ENCODE peak calls at places on chromosome 11, in five cellular contexts. One of them, this sample, is unnamed.

GRCh38 chr11:24389575-24389974 is 107.3 kb upstream of the LUZP2 start:
- DNase-seq in stimulated activated CD4-positive, alpha-beta T cell treated with anti-CD3 and anti-CD28 coated beads, Interleukin-1b, Interleukin-23, amount 100 ng/mL, for 4 hours: no peak
- DNase-seq in Calu3: no peak
- DNase-seq in RCC 7860: no peak
- DNase-seq in HS-5: no peak
- DNase-seq in this sample: no peak

GRCh38 chr11:57474751-57475115 is 14.4 kb downstream of the RTN4RL2 start:
- DNase-seq in stimulated activated CD4-positive, alpha-beta T cell treated with anti-CD3 and anti-CD28 coated beads, Interleukin-1b, Interleukin-23, amount 100 ng/mL, for 4 hours: no peak
- DNase-seq in Calu3: no peak
- DNase-seq in RCC 7860: no peak
- DNase-seq in HS-5: no peak
- DNase-seq in this sample: no peak

GRCh38 chr11:33490842-33491370 is 209.7 kb downstream of the C11orf91 start:
- DNase-seq in stimulated activated CD4-positive, alpha-beta T cell treated with anti-CD3 and anti-CD28 coated beads, Interleukin-1b, Interleukin-23, amount 100 ng/mL, for 4 hours: no peak
- DNase-seq in Calu3: no peak
- DNase-seq in RCC 7860: no peak
- DNase-seq in HS-5: no peak
- DNase-seq in this sample: no peak

GRCh38 chr11:48063424-48063978 is 83.1 kb downstream of the PTPRJ start:
- DNase-seq in stimulated activated CD4-positive, alpha-beta T cell treated with anti-CD3 and anti-CD28 coated beads, Interleukin-1b, Interleukin-23, amount 100 ng/mL, for 4 hours: no peak
- DNase-seq in Calu3: peak; percentile 26
- DNase-seq in RCC 7860: peak; percentile 73
- DNase-seq in HS-5: peak; percentile 83
- DNase-seq in this sample: no peak

GRCh38 chr11:59756496-59756840 is 1.3 kb downstream of the STX3 start:
- DNase-seq in stimulated activated CD4-positive, alpha-beta T cell treated with anti-CD3 and anti-CD28 coated beads, Interleukin-1b, Interleukin-23, amount 100 ng/mL, for 4 hours: no peak
- DNase-seq in Calu3: no peak
- DNase-seq in RCC 7860: peak; percentile 15
- DNase-seq in HS-5: no peak
- DNase-seq in this sample: no peak

GRCh38 chr11:111978028-111978771 is 41.1 kb downstream of the DIXDC1 start:
- DNase-seq in stimulated activated CD4-positive, alpha-beta T cell treated with anti-CD3 and anti-CD28 coated beads, Interleukin-1b, Interleukin-23, amount 100 ng/mL, for 4 hours: no peak
- DNase-seq in Calu3: no peak
- DNase-seq in RCC 7860: no peak
- DNase-seq in HS-5: peak; percentile 34
- DNase-seq in this sample: peak; percentile 36

GRCh38 chr11:16739326-16739875 is 954 bp downstream of the C11orf58 start:
- DNase-seq in stimulated activated CD4-positive, alpha-beta T cell treated with anti-CD3 and anti-CD28 coated beads, Interleukin-1b, Interleukin-23, amount 100 ng/mL, for 4 hours: no peak
- DNase-seq in Calu3: no peak
- DNase-seq in RCC 7860: no peak
- DNase-seq in HS-5: peak; percentile 4
- DNase-seq in this sample: no peak

GRCh38 chr11:1757861-1758610 is 5.7 kb downstream of the CTSD start:
- DNase-seq in stimulated activated CD4-positive, alpha-beta T cell treated with anti-CD3 and anti-CD28 coated beads, Interleukin-1b, Interleukin-23, amount 100 ng/mL, for 4 hours: no peak
- DNase-seq in Calu3: no peak
- DNase-seq in RCC 7860: no peak
- DNase-seq in HS-5: no peak
- DNase-seq in this sample: peak; percentile 60

GRCh38 chr11:66497206-66497605 is 13.2 kb upstream of the BBS1 start:
- DNase-seq in stimulated activated CD4-positive, alpha-beta T cell treated with anti-CD3 and anti-CD28 coated beads, Interleukin-1b, Interleukin-23, amount 100 ng/mL, for 4 hours: no peak
- DNase-seq in Calu3: no peak
- DNase-seq in RCC 7860: no peak
- DNase-seq in HS-5: no peak
- DNase-seq in this sample: no peak

GRCh38 chr11:8258289-8258688 is 5.4 kb downstream of the LMO1 start:
- DNase-seq in stimulated activated CD4-positive, alpha-beta T cell treated with anti-CD3 and anti-CD28 coated beads, Interleukin-1b, Interleukin-23, amount 100 ng/mL, for 4 hours: no peak
- DNase-seq in Calu3: no peak
- DNase-seq in RCC 7860: peak; percentile 34
- DNase-seq in HS-5: no peak
- DNase-seq in this sample: no peak

GRCh38 chr11:7251836-7252682 is at the start of gene SYT9:
- DNase-seq in stimulated activated CD4-positive, alpha-beta T cell treated with anti-CD3 and anti-CD28 coated beads, Interleukin-1b, Interleukin-23, amount 100 ng/mL, for 4 hours: no peak
- DNase-seq in Calu3: no peak
- DNase-seq in RCC 7860: no peak
- DNase-seq in HS-5: no peak
- DNase-seq in this sample: peak; percentile 34

GRCh38 chr11:68113986-68114385 is 7.2 kb downstream of the CHKA start:
- DNase-seq in stimulated activated CD4-positive, alpha-beta T cell treated with anti-CD3 and anti-CD28 coated beads, Interleukin-1b, Interleukin-23, amount 100 ng/mL, for 4 hours: no peak
- DNase-seq in Calu3: no peak
- DNase-seq in RCC 7860: no peak
- DNase-seq in HS-5: no peak
- DNase-seq in this sample: no peak

GRCh38 chr11:15114501-15115475 is at the start of gene INSC:
- DNase-seq in stimulated activated CD4-positive, alpha-beta T cell treated with anti-CD3 and anti-CD28 coated beads, Interleukin-1b, Interleukin-23, amount 100 ng/mL, for 4 hours: no peak
- DNase-seq in Calu3: peak; percentile 7
- DNase-seq in RCC 7860: no peak
- DNase-seq in HS-5: no peak
- DNase-seq in this sample: no peak

GRCh38 chr11:9313648-9314290 is 624 bp downstream of the TMEM41B start:
- DNase-seq in stimulated activated CD4-positive, alpha-beta T cell treated with anti-CD3 and anti-CD28 coated beads, Interleukin-1b, Interleukin-23, amount 100 ng/mL, for 4 hours: no peak
- DNase-seq in Calu3: no peak
- DNase-seq in RCC 7860: no peak
- DNase-seq in HS-5: no peak
- DNase-seq in this sample: peak; percentile 32

GRCh38 chr11:60887531-60887930 is 18.9 kb downstream of the PRPF19 start:
- DNase-seq in stimulated activated CD4-positive, alpha-beta T cell treated with anti-CD3 and anti-CD28 coated beads, Interleukin-1b, Interleukin-23, amount 100 ng/mL, for 4 hours: no peak
- DNase-seq in Calu3: peak; percentile 47
- DNase-seq in RCC 7860: peak; percentile 34
- DNase-seq in HS-5: no peak
- DNase-seq in this sample: peak; percentile 64

GRCh38 chr11:6498121-6498520 is 1.0 kb downstream of the DNHD1 start:
- DNase-seq in stimulated activated CD4-positive, alpha-beta T cell treated with anti-CD3 and anti-CD28 coated beads, Interleukin-1b, Interleukin-23, amount 100 ng/mL, for 4 hours: no peak
- DNase-seq in Calu3: no peak
- DNase-seq in RCC 7860: no peak
- DNase-seq in HS-5: no peak
- DNase-seq in this sample: peak; percentile 20

GRCh38 chr11:17443000-17443399 is 33.6 kb downstream of the ABCC8 start:
- DNase-seq in stimulated activated CD4-positive, alpha-beta T cell treated with anti-CD3 and anti-CD28 coated beads, Interleukin-1b, Interleukin-23, amount 100 ng/mL, for 4 hours: no peak
- DNase-seq in Calu3: no peak
- DNase-seq in RCC 7860: no peak
- DNase-seq in HS-5: no peak
- DNase-seq in this sample: no peak